ENCODE peak calls at places on chromosomes 5 and 9, in eight cellular contexts. G is left ventricle myocardium inferior, H is GM13977, R is upper lobe of left lung, Y is upper lobe of right lung, O is thyroid gland, E is progenitor cell of endocrine pancreas, P is neural crest cell. F is an unnamed sample.

GRCh38 chr5:93585054-93585751 is 2.2 kb downstream of the NR2F1 start:
- DNase-seq in G (no peak), H (no peak), R (no peak), Y (no peak), O (no peak), E (no peak), P (no peak), F (no peak)

GRCh38 chr9:128684325-128685021 is 4.5 kb upstream of the SET start:
- DNase-seq in G (peak), H (peak), R (peak), Y (peak), O (peak), E (peak), P (no peak), F (peak)

GRCh38 chr9:19748278-19749126 is 40.3 kb downstream of the SLC24A2 start:
- DNase-seq in G (no peak), H (no peak), R (no peak), Y (no peak), O (no peak), E (no peak), P (no peak), F (no peak)

GRCh38 chr9:133855802-133856592 is 117.8 kb upstream of the SARDH start:
- DNase-seq in G (no peak), H (no peak), R (peak), Y (peak), O (peak), E (no peak), P (no peak), F (no peak)

GRCh38 chr9:16869140-16869903 is 1.1 kb downstream of the BNC2 start:
- DNase-seq in G (no peak), H (peak), R (no peak), Y (no peak), O (no peak), E (no peak), P (no peak), F (no peak)

GRCh38 chr5:53381-54174 is 38.4 kb upstream of the PLEKHG4B start:
- DNase-seq in G (no peak), H (peak), R (peak), Y (peak), O (peak), E (peak), P (peak), F (peak)

GRCh38 chr9:119375892-119376291 is 6.7 kb upstream of the BRINP1 start:
- DNase-seq in G (no peak), H (no peak), R (no peak), Y (no peak), O (no peak), E (peak), P (peak), F (peak)

GRCh38 chr9:125847735-125848134 is 100.6 kb downstream of the PBX3 start:
- DNase-seq in G (no peak), H (no peak), R (no peak), Y (no peak), O (no peak), E (no peak), P (no peak), F (no peak)

GRCh38 chr5:44660251-44660650 is 148.5 kb upstream of the MRPS30 start:
- DNase-seq in G (no peak), H (no peak), R (no peak), Y (no peak), O (no peak), E (no peak), P (no peak), F (no peak)

GRCh38 chr5:160312139-160312959 is at the start of gene CCNJL:
- DNase-seq in G (peak), H (peak), R (peak), Y (peak), O (peak), E (peak), P (peak), F (peak)
- TF ChIP-seq CTCF in G (no peak), H (no peak), R (no peak), Y (no peak), O (no peak), E (no peak), P (no peak), F (no peak)

DNA sequence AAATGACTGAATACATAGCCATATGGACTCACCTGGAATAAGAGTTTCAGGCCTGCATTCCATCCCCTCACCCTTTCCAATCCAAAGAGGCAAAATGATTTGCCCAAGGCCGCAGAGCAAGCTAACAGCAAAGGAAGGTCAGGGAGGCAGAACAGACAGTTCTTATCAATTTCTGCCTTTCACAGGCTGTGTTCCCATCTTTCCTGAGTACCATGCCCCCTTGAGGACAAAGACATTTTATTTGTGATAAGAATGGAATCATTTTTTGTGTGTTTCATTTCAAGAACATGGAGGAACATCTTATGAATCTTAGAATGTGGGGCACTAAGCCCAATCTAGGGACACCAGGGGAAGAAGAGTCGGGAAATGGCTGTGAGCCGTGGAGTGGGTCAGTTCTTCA is 13.9 kb downstream of the LHFPL2 start:
- DNase-seq in G (no peak), H (no peak), R (no peak), Y (no peak), O (no peak), E (no peak), P (no peak), F (no peak)
- TF ChIP-seq CTCF in G (no peak), H (peak), R (no peak), Y (peak), O (no peak), E (no peak), P (peak), F (peak)

DNA sequence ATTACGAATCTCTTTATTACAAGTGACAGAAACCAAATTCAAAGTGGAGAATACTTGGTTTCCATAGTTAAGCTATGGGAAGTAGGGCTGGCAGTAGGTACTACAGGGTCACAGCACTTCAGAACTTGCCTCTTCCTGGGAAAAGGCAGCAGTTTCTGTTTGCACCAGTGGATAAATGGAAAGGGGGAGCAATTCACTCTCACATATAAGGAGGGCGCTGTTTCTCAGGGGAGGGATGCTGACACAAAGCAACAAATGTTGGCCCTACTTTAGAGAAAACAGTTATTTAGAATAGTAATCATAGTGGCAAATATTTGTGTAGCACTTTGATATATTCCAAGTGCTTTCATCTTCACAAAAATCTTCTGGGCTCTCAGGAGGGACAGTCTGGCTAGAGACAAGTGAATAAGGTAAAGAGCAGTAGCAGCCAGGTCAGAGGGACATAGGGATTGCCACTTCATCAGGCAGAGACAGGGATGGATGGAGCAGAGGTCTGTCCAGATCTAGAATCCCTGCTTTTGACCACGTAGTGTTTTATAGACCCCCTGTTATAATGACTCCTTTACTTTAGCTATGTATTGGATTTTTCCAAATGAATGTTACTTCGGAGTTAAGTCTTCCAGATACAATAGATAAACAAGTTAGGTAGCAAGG is 554.8 kb upstream of the SGCD start:
- DNase-seq in G (no peak), H (no peak), R (no peak), Y (no peak), O (no peak), E (no peak), P (no peak), F (no peak)
- TF ChIP-seq CTCF in G (no peak), H (no peak), R (no peak), Y (no peak), O (no peak), E (peak), P (no peak), F (peak)

DNA sequence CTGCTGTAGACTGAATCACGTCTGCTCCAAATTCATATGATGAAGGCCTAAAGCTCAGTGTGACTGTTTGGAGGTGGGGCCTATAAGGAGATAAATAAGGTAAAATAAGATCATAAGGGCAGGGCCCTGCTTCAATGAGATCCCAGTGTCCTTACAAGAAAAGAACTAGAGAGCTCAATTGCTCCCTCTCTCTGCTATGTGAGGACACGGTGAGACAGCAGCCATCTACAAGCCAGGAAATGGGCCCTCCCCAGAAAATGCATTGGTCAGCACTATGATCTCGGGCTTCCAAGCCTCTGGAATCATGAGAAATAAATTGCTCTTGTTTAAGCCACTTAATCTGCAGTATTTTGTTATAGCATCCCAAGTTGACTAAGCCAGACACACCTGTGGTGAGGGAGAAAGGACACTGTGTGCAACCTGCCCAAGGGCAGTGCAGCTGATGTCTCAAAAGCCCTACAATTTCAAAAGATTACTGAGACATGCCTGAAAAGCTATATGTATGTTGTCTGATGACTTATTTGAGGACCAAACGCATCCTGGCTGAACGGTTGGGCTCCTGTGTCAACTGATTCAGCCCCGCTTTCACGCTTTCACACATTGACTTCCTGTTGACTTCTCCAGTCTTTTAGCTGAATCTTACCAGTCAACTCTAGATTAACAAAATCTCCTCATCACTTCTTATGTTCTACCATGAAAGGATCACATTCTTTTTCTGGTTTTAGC is 13.2 kb downstream of the GZMK start:
- DNase-seq in G (no peak), H (peak), R (peak), Y (no peak), O (peak), E (no peak), P (no peak), F (no peak)
- TF ChIP-seq CTCF in G (no peak), H (no peak), R (no peak), Y (no peak), O (no peak), E (no peak), P (no peak), F (no peak)

GRCh38 chr5:24538345-24538744 is 106.4 kb downstream of the CDH10 start:
- DNase-seq in G (no peak), H (no peak), R (no peak), Y (no peak), O (no peak), E (no peak), P (no peak), F (no peak)

GRCh38 chr5:24530907-24531306 is 113.9 kb downstream of the CDH10 start:
- DNase-seq in G (no peak), H (no peak), R (no peak), Y (no peak), O (no peak), E (no peak), P (no peak), F (no peak)

GRCh38 chr5:24539625-24540024 is 105.2 kb downstream of the CDH10 start:
- DNase-seq in G (no peak), H (no peak), R (no peak), Y (no peak), O (no peak), E (no peak), P (no peak), F (no peak)

GRCh38 chr5:24535646-24536045 is 109.1 kb downstream of the CDH10 start:
- DNase-seq in G (no peak), H (no peak), R (no peak), Y (no peak), O (no peak), E (no peak), P (no peak), F (no peak)
- TF ChIP-seq CTCF in G (no peak), H (no peak), R (no peak), Y (no peak), O (no peak), E (no peak), P (no peak), F (no peak)

DNA sequence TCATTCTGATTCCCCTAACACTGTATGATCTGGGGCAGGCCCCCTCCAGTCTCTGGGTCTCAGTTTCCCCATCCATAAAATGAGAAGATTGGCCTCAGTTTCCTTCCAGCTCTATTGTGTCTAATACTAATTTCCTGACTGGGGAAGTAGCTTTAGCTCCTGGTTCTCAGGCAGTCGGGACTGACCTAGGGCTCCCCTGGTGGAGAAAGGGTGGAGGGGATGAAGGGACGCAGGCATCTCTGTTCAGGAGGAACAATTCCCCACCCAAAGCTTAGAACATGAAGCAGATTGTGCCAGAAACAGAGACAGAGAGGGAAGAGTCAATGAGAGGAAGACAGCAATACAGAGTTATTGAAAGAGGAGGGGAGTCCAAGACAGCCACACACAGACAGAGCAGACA is 14.2 kb upstream of the PTGS1 start:
- DNase-seq in G (no peak), H (no peak), R (no peak), Y (no peak), O (no peak), E (no peak), P (no peak), F (peak)
- TF ChIP-seq CTCF in G (no peak), H (peak), R (no peak), Y (peak), O (no peak), E (peak), P (peak), F (no peak)

DNA sequence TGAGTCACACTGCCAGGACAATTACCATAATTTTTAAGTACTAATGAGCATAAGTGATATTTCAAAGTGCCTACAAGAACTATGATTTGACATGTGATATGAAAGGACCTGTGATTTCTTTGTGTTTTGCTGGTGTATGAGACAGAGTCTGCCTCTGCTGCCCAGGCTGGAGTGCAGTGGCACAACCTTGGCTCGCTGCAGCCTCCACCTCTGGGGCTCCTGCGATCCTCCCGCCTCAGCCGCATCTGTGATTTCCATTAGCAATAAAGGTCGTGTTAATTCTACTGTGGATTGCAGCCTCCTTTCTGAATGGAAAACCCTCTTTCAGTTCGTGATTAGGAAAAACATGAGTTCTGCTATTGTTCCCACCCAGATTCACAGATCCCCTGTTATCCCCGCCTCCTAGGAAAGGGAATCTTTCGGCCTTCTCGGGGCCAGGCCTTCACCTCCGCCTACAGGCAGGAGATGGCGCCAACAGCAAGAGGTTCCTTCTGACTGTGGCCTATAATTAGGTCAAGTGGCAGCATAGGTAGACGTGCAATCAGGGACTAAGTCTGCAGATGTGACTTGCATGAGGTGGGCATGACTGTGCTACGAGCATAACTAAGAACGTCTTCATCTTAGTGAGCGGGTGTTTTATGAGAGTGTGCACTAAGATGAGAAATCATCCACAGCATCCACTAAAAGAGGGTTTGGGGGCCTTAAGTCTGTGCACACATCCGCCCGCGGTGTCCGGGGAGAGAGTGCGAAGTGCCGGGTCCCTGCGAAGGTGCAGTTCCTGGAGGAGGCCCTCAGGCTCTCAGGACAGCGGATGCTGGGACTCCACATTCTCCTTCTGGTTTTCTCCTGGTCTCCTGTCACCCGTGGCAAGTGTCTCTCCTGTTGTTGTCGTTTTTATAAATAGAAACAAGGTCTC is 23.1 kb downstream of the TRIM7 start:
- DNase-seq in G (peak), H (peak), R (peak), Y (peak), O (peak), E (peak), P (peak), F (peak)
- TF ChIP-seq CTCF in G (peak), H (peak), R (peak), Y (peak), O (peak), E (peak), P (peak), F (no peak)

GRCh38 chr5:176874198-176874780 is 24.9 kb downstream of the HK3 start:
- DNase-seq in G (no peak), H (no peak), R (no peak), Y (no peak), O (no peak), E (no peak), P (no peak), F (no peak)
- TF ChIP-seq CTCF in G (no peak), H (no peak), R (no peak), Y (no peak), O (no peak), E (no peak), P (no peak), F (no peak)

DNA sequence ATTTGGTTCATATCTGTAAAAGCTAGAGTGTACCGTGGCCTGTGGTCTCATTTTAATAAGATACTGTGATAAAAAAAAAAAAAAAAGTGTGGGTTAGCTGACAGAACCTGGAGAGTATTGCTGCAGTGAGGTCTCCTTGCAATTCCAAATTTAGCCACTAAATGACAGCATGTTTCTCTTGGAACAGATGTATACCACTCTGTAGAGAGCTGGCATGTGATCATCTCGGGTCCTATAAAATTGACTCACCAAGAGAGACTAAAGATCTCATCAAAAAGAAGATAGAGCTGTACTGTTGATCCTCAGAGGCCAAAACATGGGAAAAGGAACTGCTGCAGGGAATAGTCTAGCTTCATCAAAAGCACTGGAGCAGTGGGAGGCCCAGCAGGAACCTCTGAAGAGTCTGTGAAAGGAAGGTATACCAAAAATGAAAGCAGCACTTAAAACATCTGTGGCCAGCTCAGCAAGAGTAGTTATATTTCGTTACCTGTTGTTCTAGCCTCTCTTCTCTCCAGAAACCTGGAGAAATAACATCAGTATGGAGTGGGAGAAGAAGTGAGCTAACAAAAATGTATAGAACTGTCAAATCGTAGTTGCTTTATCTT is 826.8 kb downstream of the EFNA5 start:
- DNase-seq in G (no peak), H (no peak), R (no peak), Y (no peak), O (no peak), E (no peak), P (no peak), F (no peak)
- TF ChIP-seq CTCF in G (no peak), H (no peak), R (no peak), Y (no peak), O (no peak), E (peak), P (peak), F (peak)

F was measured in endothelial cell.